ENCODE peak calls at places on chromosomes 3 and 15, in ten cellular contexts. K is AG09309; V is stimulated activated CD4-positive, alpha-beta T cell treated with anti-CD3 and anti-CD28 coated beads, Interleukin-15, amount 100 ng/mL, for 1 hour; A is MM.1S; Q is cortex of kidney; J is G401; M is neural progenitor cell; N is NCI-H748 treated with DMSO at 0.1 percent for 48 hours; D is NCI-H2171 treated with DMSO at 0.1 percent for 48 hours; Z is Calu3. T is an unnamed sample.
A peak's percentile ranks its signal among the peaks of the same experiment; 100 is the strongest.

GRCh38 chr3:167450195-167450594 is 23.6 kb downstream of the SERPINI2 start:
- DNase-seq in K (no peak), V (no peak), A (peak; percentile 5), Q (no peak), J (no peak), M (no peak), N (no peak), D (no peak), Z (no peak), T (no peak)

GRCh38 chr15:37109952-37110630 is 9.7 kb upstream of the MEIS2 start:
- DNase-seq in K (no peak), V (no peak), A (no peak), Q (no peak), J (peak; percentile 27), M (peak; percentile 75), N (no peak), D (no peak), Z (peak; percentile 29), T (no peak)

GRCh38 chr3:159929181-159929893 is 59.3 kb upstream of the IL12A start:
- DNase-seq in K (peak; percentile 66), V (no peak), A (peak; percentile 19), Q (no peak), J (peak; percentile 7), M (no peak), N (no peak), D (peak; percentile 4), Z (peak; percentile 49), T (no peak)

GRCh38 chr3:32844322-32844654 is 26.5 kb downstream of the TRIM71 start:
- DNase-seq in K (no peak), V (no peak), A (no peak), Q (no peak), J (no peak), M (peak; percentile 73), N (no peak), D (no peak), Z (no peak), T (no peak)

GRCh38 chr15:49860101-49860500 is 239.3 kb downstream of the DTWD1 start:
- DNase-seq in K (peak; percentile 83), V (no peak), A (no peak), Q (no peak), J (no peak), M (no peak), N (no peak), D (no peak), Z (no peak), T (no peak)

GRCh38 chr3:49671291-49672288 is 2.6 kb upstream of the APEH start:
- DNase-seq in K (no peak), V (peak; percentile 62), A (peak; percentile 71), Q (no peak), J (peak; percentile 94), M (peak; percentile 84), N (no peak), D (no peak), Z (peak; percentile 84), T (no peak)

GRCh38 chr3:14353486-14353885 is 48.9 kb upstream of the SLC6A6 start:
- DNase-seq in K (no peak), V (no peak), A (no peak), Q (no peak), J (no peak), M (peak; percentile 33), N (no peak), D (no peak), Z (no peak), T (no peak)

GRCh38 chr3:78589778-78590177 is 1178.0 kb downstream of the ROBO1 start:
- DNase-seq in K (no peak), V (no peak), A (no peak), Q (no peak), J (no peak), M (peak; percentile 10), N (no peak), D (no peak), Z (no peak), T (no peak)

GRCh38 chr3:32392530-32393302 is 1.1 kb downstream of the CMTM7 start:
- DNase-seq in K (no peak), V (no peak), A (no peak), Q (no peak), J (peak; percentile 64), M (no peak), N (no peak), D (no peak), Z (no peak), T (peak; percentile 77)

GRCh38 chr3:111311709-111312235 is 230.2 kb upstream of the CD96 start:
- DNase-seq in K (peak; percentile 28), V (no peak), A (peak; percentile 97), Q (no peak), J (no peak), M (no peak), N (no peak), D (no peak), Z (no peak), T (no peak)

T was measured in coronary artery.